ENCODE peak calls at places on chromosome 12, in eight cellular contexts. One of them, this sample, is unnamed.

GRCh38 chr12:48015954-48016353 is 11.7 kb upstream of the COL2A1 start:
- DNase-seq in osteocyte: no peak
- DNase-seq in LoVo: no peak
- DNase-seq in smooth muscle cell of the brain vasculature: no peak
- DNase-seq in activated naive CD4-positive, alpha-beta T cell treated with anti-CD3 and anti-CD28 coated beads for 36 hours: no peak
- DNase-seq in NCI-H82: no peak
- DNase-seq in caudate nucleus: no peak
- DNase-seq in BJ: no peak
- DNase-seq in this sample: no peak

GRCh38 chr12:66066071-66066928 is 64.2 kb downstream of the LLPH start:
- DNase-seq in smooth muscle cell of the brain vasculature: peak; percentile 77
- DNase-seq in BJ: no peak
- DNase-seq in activated naive CD4-positive, alpha-beta T cell treated with anti-CD3 and anti-CD28 coated beads for 36 hours: peak; percentile 6
- DNase-seq in NCI-H82: peak; percentile 70
- DNase-seq in caudate nucleus: no peak
- DNase-seq in LoVo: peak; percentile 51
- DNase-seq in osteocyte: no peak
- DNase-seq in this sample: no peak

GRCh38 chr12:103043531-103044445 is 86.3 kb downstream of the ASCL1 start:
- DNase-seq in NCI-H82: peak; percentile 27
- DNase-seq in activated naive CD4-positive, alpha-beta T cell treated with anti-CD3 and anti-CD28 coated beads for 36 hours: no peak
- DNase-seq in LoVo: no peak
- DNase-seq in osteocyte: no peak
- DNase-seq in caudate nucleus: no peak
- DNase-seq in BJ: no peak
- DNase-seq in smooth muscle cell of the brain vasculature: no peak
- DNase-seq in this sample: no peak

GRCh38 chr12:68435816-68436215 is 103.7 kb upstream of the MDM1 start:
- DNase-seq in smooth muscle cell of the brain vasculature: no peak
- DNase-seq in caudate nucleus: no peak
- DNase-seq in LoVo: no peak
- DNase-seq in BJ: no peak
- DNase-seq in activated naive CD4-positive, alpha-beta T cell treated with anti-CD3 and anti-CD28 coated beads for 36 hours: no peak
- DNase-seq in osteocyte: no peak
- DNase-seq in NCI-H82: no peak
- DNase-seq in this sample: no peak

GRCh38 chr12:23949212-23950010 is at the start of gene SOX5:
- DNase-seq in caudate nucleus: no peak
- DNase-seq in LoVo: no peak
- DNase-seq in osteocyte: no peak
- DNase-seq in activated naive CD4-positive, alpha-beta T cell treated with anti-CD3 and anti-CD28 coated beads for 36 hours: no peak
- DNase-seq in smooth muscle cell of the brain vasculature: no peak
- DNase-seq in BJ: no peak
- DNase-seq in NCI-H82: peak; percentile 83
- DNase-seq in this sample: no peak

GRCh38 chr12:113129664-113130456 is 5.7 kb downstream of the RASAL1 start:
- DNase-seq in LoVo: no peak
- DNase-seq in BJ: no peak
- DNase-seq in caudate nucleus: peak; percentile 41
- DNase-seq in osteocyte: no peak
- DNase-seq in NCI-H82: no peak
- DNase-seq in activated naive CD4-positive, alpha-beta T cell treated with anti-CD3 and anti-CD28 coated beads for 36 hours: no peak
- DNase-seq in smooth muscle cell of the brain vasculature: no peak
- DNase-seq in this sample: no peak

GRCh38 chr12:128276542-128276941 is 9.6 kb downstream of the TMEM132C start:
- DNase-seq in smooth muscle cell of the brain vasculature: no peak
- DNase-seq in osteocyte: no peak
- DNase-seq in LoVo: no peak
- DNase-seq in BJ: no peak
- DNase-seq in NCI-H82: no peak
- DNase-seq in activated naive CD4-positive, alpha-beta T cell treated with anti-CD3 and anti-CD28 coated beads for 36 hours: no peak
- DNase-seq in caudate nucleus: no peak
- DNase-seq in this sample: peak; percentile 49

GRCh38 chr12:131101006-131101405 is 147.3 kb downstream of the ADGRD1 start:
- DNase-seq in osteocyte: peak; percentile 49
- DNase-seq in BJ: no peak
- DNase-seq in LoVo: no peak
- DNase-seq in activated naive CD4-positive, alpha-beta T cell treated with anti-CD3 and anti-CD28 coated beads for 36 hours: no peak
- DNase-seq in NCI-H82: no peak
- DNase-seq in caudate nucleus: no peak
- DNase-seq in smooth muscle cell of the brain vasculature: no peak
- DNase-seq in this sample: no peak

GRCh38 chr12:104303538-104304151 is at the start of gene EID3:
- DNase-seq in NCI-H82: no peak
- DNase-seq in caudate nucleus: peak; percentile 86
- DNase-seq in osteocyte: peak; percentile 91
- DNase-seq in BJ: no peak
- DNase-seq in LoVo: no peak
- DNase-seq in activated naive CD4-positive, alpha-beta T cell treated with anti-CD3 and anti-CD28 coated beads for 36 hours: peak; percentile 90
- DNase-seq in smooth muscle cell of the brain vasculature: no peak
- DNase-seq in this sample: peak; percentile 75

GRCh38 chr12:104436790-104437189 is 20.0 kb upstream of the CHST11 start:
- DNase-seq in NCI-H82: no peak
- DNase-seq in smooth muscle cell of the brain vasculature: no peak
- DNase-seq in caudate nucleus: no peak
- DNase-seq in LoVo: no peak
- DNase-seq in osteocyte: no peak
- DNase-seq in BJ: no peak
- DNase-seq in activated naive CD4-positive, alpha-beta T cell treated with anti-CD3 and anti-CD28 coated beads for 36 hours: no peak
- DNase-seq in this sample: no peak

GRCh38 chr12:76763746-76764675 is at the start of gene ZDHHC17:
- DNase-seq in LoVo: peak; percentile 94
- DNase-seq in BJ: peak; percentile 81
- DNase-seq in smooth muscle cell of the brain vasculature: peak; percentile 85
- DNase-seq in NCI-H82: peak; percentile 95
- DNase-seq in activated naive CD4-positive, alpha-beta T cell treated with anti-CD3 and anti-CD28 coated beads for 36 hours: peak; percentile 88
- DNase-seq in osteocyte: peak; percentile 99
- DNase-seq in caudate nucleus: peak; percentile 88
- DNase-seq in this sample: peak; percentile 92

GRCh38 chr12:71797506-71797905 is 42.1 kb upstream of the TBC1D15 start:
- DNase-seq in LoVo: no peak
- DNase-seq in osteocyte: no peak
- DNase-seq in caudate nucleus: no peak
- DNase-seq in activated naive CD4-positive, alpha-beta T cell treated with anti-CD3 and anti-CD28 coated beads for 36 hours: no peak
- DNase-seq in NCI-H82: no peak
- DNase-seq in smooth muscle cell of the brain vasculature: no peak
- DNase-seq in BJ: no peak
- DNase-seq in this sample: no peak

GRCh38 chr12:40253936-40254335 is 29.1 kb downstream of the LRRK2 start:
- DNase-seq in activated naive CD4-positive, alpha-beta T cell treated with anti-CD3 and anti-CD28 coated beads for 36 hours: no peak
- DNase-seq in osteocyte: no peak
- DNase-seq in LoVo: no peak
- DNase-seq in caudate nucleus: no peak
- DNase-seq in BJ: peak; percentile 18
- DNase-seq in smooth muscle cell of the brain vasculature: no peak
- DNase-seq in NCI-H82: no peak
- DNase-seq in this sample: no peak

GRCh38 chr12:25382311-25383106 is 131.8 kb upstream of the KRAS start:
- DNase-seq in LoVo: no peak
- DNase-seq in BJ: no peak
- DNase-seq in osteocyte: no peak
- DNase-seq in activated naive CD4-positive, alpha-beta T cell treated with anti-CD3 and anti-CD28 coated beads for 36 hours: peak; percentile 57
- DNase-seq in caudate nucleus: no peak
- DNase-seq in NCI-H82: no peak
- DNase-seq in smooth muscle cell of the brain vasculature: no peak
- DNase-seq in this sample: no peak

GRCh38 chr12:5809586-5809985 is 135.5 kb downstream of the ANO2 start:
- DNase-seq in NCI-H82: no peak
- DNase-seq in caudate nucleus: no peak
- DNase-seq in osteocyte: no peak
- DNase-seq in smooth muscle cell of the brain vasculature: no peak
- DNase-seq in activated naive CD4-positive, alpha-beta T cell treated with anti-CD3 and anti-CD28 coated beads for 36 hours: no peak
- DNase-seq in LoVo: no peak
- DNase-seq in BJ: no peak
- DNase-seq in this sample: no peak

GRCh38 chr12:89856431-89856830 is 147.8 kb upstream of the ATP2B1 start:
- DNase-seq in LoVo: no peak
- DNase-seq in osteocyte: no peak
- DNase-seq in activated naive CD4-positive, alpha-beta T cell treated with anti-CD3 and anti-CD28 coated beads for 36 hours: no peak
- DNase-seq in caudate nucleus: no peak
- DNase-seq in BJ: peak; percentile 8
- DNase-seq in NCI-H82: no peak
- DNase-seq in smooth muscle cell of the brain vasculature: no peak
- DNase-seq in this sample: no peak

GRCh38 chr12:49325606-49326005 is 2.6 kb downstream of the TROAP start:
- DNase-seq in osteocyte: no peak
- DNase-seq in BJ: no peak
- DNase-seq in LoVo: no peak
- DNase-seq in NCI-H82: no peak
- DNase-seq in smooth muscle cell of the brain vasculature: no peak
- DNase-seq in activated naive CD4-positive, alpha-beta T cell treated with anti-CD3 and anti-CD28 coated beads for 36 hours: no peak
- DNase-seq in caudate nucleus: no peak
- DNase-seq in this sample: no peak

GRCh38 chr12:51028126-51028810 is 2.1 kb upstream of the SLC11A2 start:
- DNase-seq in LoVo: peak; percentile 83
- DNase-seq in NCI-H82: peak; percentile 91
- DNase-seq in smooth muscle cell of the brain vasculature: no peak
- DNase-seq in activated naive CD4-positive, alpha-beta T cell treated with anti-CD3 and anti-CD28 coated beads for 36 hours: peak; percentile 59
- DNase-seq in BJ: no peak
- DNase-seq in caudate nucleus: no peak
- DNase-seq in osteocyte: no peak
- DNase-seq in this sample: no peak

GRCh38 chr12:61584943-61585342 is 675.3 kb upstream of the USP15 start:
- DNase-seq in LoVo: no peak
- DNase-seq in smooth muscle cell of the brain vasculature: no peak
- DNase-seq in caudate nucleus: no peak
- DNase-seq in BJ: no peak
- DNase-seq in activated naive CD4-positive, alpha-beta T cell treated with anti-CD3 and anti-CD28 coated beads for 36 hours: no peak
- DNase-seq in osteocyte: no peak
- DNase-seq in NCI-H82: no peak
- DNase-seq in this sample: no peak

GRCh38 chr12:50268482-50268881 is 14.8 kb downstream of the LIMA1 start:
- DNase-seq in osteocyte: no peak
- DNase-seq in smooth muscle cell of the brain vasculature: no peak
- DNase-seq in LoVo: no peak
- DNase-seq in caudate nucleus: no peak
- DNase-seq in BJ: no peak
- DNase-seq in NCI-H82: no peak
- DNase-seq in activated naive CD4-positive, alpha-beta T cell treated with anti-CD3 and anti-CD28 coated beads for 36 hours: no peak
- DNase-seq in this sample: no peak

GRCh38 chr12:40144023-40144422 is 38.1 kb upstream of the SLC2A13 start:
- DNase-seq in NCI-H82: peak; percentile 17
- DNase-seq in osteocyte: no peak
- DNase-seq in activated naive CD4-positive, alpha-beta T cell treated with anti-CD3 and anti-CD28 coated beads for 36 hours: no peak
- DNase-seq in BJ: no peak
- DNase-seq in caudate nucleus: no peak
- DNase-seq in LoVo: no peak
- DNase-seq in smooth muscle cell of the brain vasculature: no peak
- DNase-seq in this sample: no peak

GRCh38 chr12:23533295-23533694 is 416.2 kb downstream of the SOX5 start:
- DNase-seq in activated naive CD4-positive, alpha-beta T cell treated with anti-CD3 and anti-CD28 coated beads for 36 hours: no peak
- DNase-seq in BJ: no peak
- DNase-seq in NCI-H82: no peak
- DNase-seq in smooth muscle cell of the brain vasculature: no peak
- DNase-seq in osteocyte: no peak
- DNase-seq in LoVo: no peak
- DNase-seq in caudate nucleus: no peak
- DNase-seq in this sample: no peak

GRCh38 chr12:104263580-104264358 is 39.8 kb upstream of the EID3 start:
- DNase-seq in LoVo: no peak
- DNase-seq in osteocyte: no peak
- DNase-seq in BJ: peak; percentile 82
- DNase-seq in smooth muscle cell of the brain vasculature: no peak
- DNase-seq in activated naive CD4-positive, alpha-beta T cell treated with anti-CD3 and anti-CD28 coated beads for 36 hours: no peak
- DNase-seq in caudate nucleus: no peak
- DNase-seq in NCI-H82: peak; percentile 30
- DNase-seq in this sample: no peak

GRCh38 chr12:118979763-118980406 is 1.5 kb upstream of the SRRM4 start:
- DNase-seq in caudate nucleus: peak; percentile 33
- DNase-seq in NCI-H82: peak; percentile 94
- DNase-seq in osteocyte: no peak
- DNase-seq in BJ: no peak
- DNase-seq in LoVo: peak; percentile 31
- DNase-seq in smooth muscle cell of the brain vasculature: no peak
- DNase-seq in activated naive CD4-positive, alpha-beta T cell treated with anti-CD3 and anti-CD28 coated beads for 36 hours: peak; percentile 39
- DNase-seq in this sample: no peak

GRCh38 chr12:6961278-6961694 is 9.2 kb downstream of the PHB2 start:
- DNase-seq in smooth muscle cell of the brain vasculature: no peak
- DNase-seq in LoVo: peak; percentile 83
- DNase-seq in caudate nucleus: peak; percentile 83
- DNase-seq in BJ: no peak
- DNase-seq in osteocyte: no peak
- DNase-seq in NCI-H82: no peak
- DNase-seq in activated naive CD4-positive, alpha-beta T cell treated with anti-CD3 and anti-CD28 coated beads for 36 hours: peak; percentile 94
- DNase-seq in this sample: peak; percentile 74

GRCh38 chr12:44748950-44749468 is 127.1 kb downstream of the NELL2 start:
- DNase-seq in activated naive CD4-positive, alpha-beta T cell treated with anti-CD3 and anti-CD28 coated beads for 36 hours: no peak
- DNase-seq in smooth muscle cell of the brain vasculature: no peak
- DNase-seq in osteocyte: no peak
- DNase-seq in NCI-H82: peak; percentile 81
- DNase-seq in caudate nucleus: no peak
- DNase-seq in BJ: no peak
- DNase-seq in LoVo: no peak
- DNase-seq in this sample: no peak

GRCh38 chr12:107406932-107407331 is 278.7 kb upstream of the PWP1 start:
- DNase-seq in NCI-H82: no peak
- DNase-seq in LoVo: no peak
- DNase-seq in smooth muscle cell of the brain vasculature: no peak
- DNase-seq in BJ: no peak
- DNase-seq in osteocyte: no peak
- DNase-seq in activated naive CD4-positive, alpha-beta T cell treated with anti-CD3 and anti-CD28 coated beads for 36 hours: no peak
- DNase-seq in caudate nucleus: no peak
- DNase-seq in this sample: no peak

GRCh38 chr12:62701492-62701891 is 233.5 kb downstream of the PPM1H start:
- DNase-seq in caudate nucleus: no peak
- DNase-seq in osteocyte: no peak
- DNase-seq in activated naive CD4-positive, alpha-beta T cell treated with anti-CD3 and anti-CD28 coated beads for 36 hours: no peak
- DNase-seq in LoVo: no peak
- DNase-seq in smooth muscle cell of the brain vasculature: no peak
- DNase-seq in BJ: no peak
- DNase-seq in NCI-H82: no peak
- DNase-seq in this sample: no peak

GRCh38 chr12:65649126-65649525 is 175.2 kb upstream of the HMGA2 start:
- DNase-seq in smooth muscle cell of the brain vasculature: peak; percentile 80
- DNase-seq in activated naive CD4-positive, alpha-beta T cell treated with anti-CD3 and anti-CD28 coated beads for 36 hours: no peak
- DNase-seq in LoVo: peak; percentile 93
- DNase-seq in osteocyte: no peak
- DNase-seq in caudate nucleus: no peak
- DNase-seq in NCI-H82: no peak
- DNase-seq in BJ: peak; percentile 92
- DNase-seq in this sample: no peak

GRCh38 chr12:31876568-31877424 is 82.4 kb upstream of the RESF1 start:
- DNase-seq in caudate nucleus: no peak
- DNase-seq in osteocyte: no peak
- DNase-seq in activated naive CD4-positive, alpha-beta T cell treated with anti-CD3 and anti-CD28 coated beads for 36 hours: no peak
- DNase-seq in NCI-H82: peak; percentile 20
- DNase-seq in BJ: no peak
- DNase-seq in LoVo: no peak
- DNase-seq in smooth muscle cell of the brain vasculature: no peak
- DNase-seq in this sample: no peak

GRCh38 chr12:83322816-83323215 is 636.1 kb downstream of the TMTC2 start:
- DNase-seq in BJ: no peak
- DNase-seq in caudate nucleus: no peak
- DNase-seq in smooth muscle cell of the brain vasculature: no peak
- DNase-seq in LoVo: no peak
- DNase-seq in NCI-H82: no peak
- DNase-seq in activated naive CD4-positive, alpha-beta T cell treated with anti-CD3 and anti-CD28 coated beads for 36 hours: no peak
- DNase-seq in osteocyte: no peak
- DNase-seq in this sample: no peak

GRCh38 chr12:6494968-6495367 is 1.1 kb downstream of the NCAPD2 start:
- DNase-seq in osteocyte: no peak
- DNase-seq in NCI-H82: no peak
- DNase-seq in activated naive CD4-positive, alpha-beta T cell treated with anti-CD3 and anti-CD28 coated beads for 36 hours: no peak
- DNase-seq in BJ: no peak
- DNase-seq in smooth muscle cell of the brain vasculature: no peak
- DNase-seq in caudate nucleus: no peak
- DNase-seq in LoVo: no peak
- DNase-seq in this sample: no peak

GRCh38 chr12:65999564-66000280 is 130.8 kb downstream of the LLPH start:
- DNase-seq in activated naive CD4-positive, alpha-beta T cell treated with anti-CD3 and anti-CD28 coated beads for 36 hours: no peak
- DNase-seq in LoVo: peak; percentile 18
- DNase-seq in BJ: no peak
- DNase-seq in smooth muscle cell of the brain vasculature: no peak
- DNase-seq in osteocyte: no peak
- DNase-seq in NCI-H82: no peak
- DNase-seq in caudate nucleus: no peak
- DNase-seq in this sample: no peak

GRCh38 chr12:122730215-122731014 is at the start of gene HCAR1:
- DNase-seq in LoVo: no peak
- DNase-seq in NCI-H82: no peak
- DNase-seq in activated naive CD4-positive, alpha-beta T cell treated with anti-CD3 and anti-CD28 coated beads for 36 hours: peak; percentile 86
- DNase-seq in osteocyte: no peak
- DNase-seq in smooth muscle cell of the brain vasculature: peak; percentile 62
- DNase-seq in caudate nucleus: no peak
- DNase-seq in BJ: no peak
- DNase-seq in this sample: no peak